ENCODE peak calls at places on chromosomes 6 and 20, in ten cellular contexts. B is AG09319; W is GM10248; L is H54; I is amniotic epithelial cell; J is CD8-positive, alpha-beta T cell; U is SHP77; N is Calu3; A is putamen; T is H4. Q is an unnamed sample.

GRCh38 chr6:170140129-170140528 is 150.7 kb downstream of the DLL1 start:
- DNase-seq in J (no peak), L (no peak), U (no peak), N (no peak), A (no peak), I (no peak), B (no peak), T (no peak), W (no peak), Q (no peak)

GRCh38 chr6:135270676-135271536 is 89.8 kb downstream of the MYB start:
- DNase-seq in N (peak), B (no peak), W (no peak), T (no peak), L (no peak), I (peak), A (no peak), U (no peak), J (no peak), Q (peak)

GRCh38 chr6:19991176-19991575 is 154.0 kb downstream of the ID4 start:
- DNase-seq in L (no peak), A (no peak), I (no peak), J (no peak), W (no peak), B (no peak), U (no peak), N (no peak), T (no peak), Q (no peak)

GRCh38 chr20:16601019-16601418 is 27.8 kb upstream of the KIF16B start:
- DNase-seq in A (no peak), N (no peak), T (no peak), L (no peak), I (no peak), U (no peak), B (no peak), W (no peak), J (no peak), Q (no peak)

GRCh38 chr20:63305393-63305792 is 12.4 kb downstream of the COL20A1 start:
- DNase-seq in B (no peak), I (no peak), W (no peak), A (no peak), N (no peak), L (no peak), J (no peak), T (no peak), U (no peak), Q (no peak)

GRCh38 chr20:4101910-4102309 is 86.6 kb upstream of the RNF24 start:
- DNase-seq in U (no peak), N (no peak), T (no peak), L (no peak), I (no peak), A (no peak), W (no peak), J (no peak), B (no peak), Q (no peak)

GRCh38 chr6:27076116-27076515 is 171.4 kb upstream of the PRSS16 start:
- DNase-seq in A (no peak), T (no peak), U (no peak), L (no peak), W (no peak), N (no peak), B (no peak), I (no peak), J (no peak), Q (no peak)

GRCh38 chr6:118705799-118706481 is 54.5 kb upstream of the CEP85L start:
- DNase-seq in T (no peak), L (no peak), J (no peak), U (no peak), W (peak), I (peak), A (no peak), B (no peak), N (peak), Q (no peak)

GRCh38 chr20:47762699-47763098 is 22.6 kb downstream of the SULF2 start:
- DNase-seq in I (no peak), L (no peak), T (no peak), W (no peak), B (no peak), A (no peak), N (peak), U (no peak), J (no peak), Q (no peak)

GRCh38 chr20:40633123-40633850 is 55.7 kb downstream of the MAFB start:
- DNase-seq in N (no peak), A (no peak), B (no peak), T (no peak), J (no peak), I (no peak), W (no peak), U (no peak), L (no peak), Q (no peak)

GRCh38 chr6:41939848-41940758 is 1.5 kb downstream of the CCND3 start:
- DNase-seq in U (no peak), N (peak), L (no peak), W (no peak), I (peak), A (no peak), B (no peak), T (peak), J (no peak), Q (no peak)

GRCh38 chr6:45816674-45817297 is 198.9 kb downstream of the CLIC5 start:
- DNase-seq in B (no peak), U (no peak), T (peak), I (peak), L (no peak), N (no peak), J (no peak), W (no peak), A (no peak), Q (no peak)

GRCh38 chr6:56517155-56517745 is 125.4 kb downstream of the DST start:
- DNase-seq in I (peak), N (no peak), J (no peak), T (no peak), W (no peak), A (no peak), U (peak), L (no peak), B (no peak), Q (no peak)

GRCh38 chr20:8573686-8574085 is 441.6 kb downstream of the PLCB1 start:
- DNase-seq in A (no peak), U (no peak), J (no peak), B (no peak), I (no peak), T (no peak), N (no peak), W (no peak), L (no peak), Q (no peak)

GRCh38 chr6:42339991-42340401 is 111.7 kb downstream of the TRERF1 start:
- DNase-seq in I (no peak), J (no peak), T (no peak), N (no peak), A (no peak), L (peak), B (no peak), U (no peak), W (peak), Q (no peak)

GRCh38 chr6:161168281-161168891 is 105.5 kb downstream of the AGPAT4 start:
- DNase-seq in N (peak), W (no peak), I (peak), A (peak), B (peak), T (peak), J (no peak), L (peak), U (peak), Q (peak)

GRCh38 chr6:144379356-144379755 is 94.2 kb downstream of the UTRN start:
- DNase-seq in W (no peak), A (no peak), U (no peak), T (no peak), B (no peak), I (peak), L (no peak), N (no peak), J (no peak), Q (no peak)

GRCh38 chr6:138001750-138002349 is 105.4 kb downstream of the PERP start:
- DNase-seq in T (no peak), J (peak), N (peak), A (peak), I (peak), B (peak), L (no peak), W (peak), U (peak), Q (peak)

GRCh38 chr20:37524221-37524700 is 3.2 kb downstream of the NNAT start:
- DNase-seq in I (no peak), U (peak), L (no peak), W (no peak), N (no peak), A (no peak), B (no peak), J (no peak), T (no peak), Q (no peak)

GRCh38 chr20:61558726-61559125 is 306.7 kb downstream of the CDH4 start:
- DNase-seq in U (no peak), W (no peak), I (peak), A (no peak), L (peak), T (no peak), B (no peak), J (no peak), N (no peak), Q (no peak)

GRCh38 chr20:53142225-53142624 is 170.1 kb downstream of the TSHZ2 start:
- DNase-seq in L (no peak), B (no peak), T (peak), I (no peak), U (no peak), J (no peak), N (no peak), A (no peak), W (no peak), Q (no peak)

GRCh38 chr20:63163596-63164560 is 52.1 kb downstream of the YTHDF1 start:
- DNase-seq in I (no peak), N (no peak), B (no peak), U (peak), J (no peak), W (no peak), L (no peak), A (peak), T (no peak), Q (no peak)

GRCh38 chr6:88810089-88810488 is 153.3 kb downstream of the RNGTT start:
- DNase-seq in I (no peak), T (no peak), W (no peak), L (no peak), J (no peak), U (no peak), N (no peak), A (no peak), B (no peak), Q (no peak)

GRCh38 chr20:10131612-10132345 is 86.9 kb upstream of the SNAP25 start:
- DNase-seq in U (peak), A (no peak), L (no peak), B (peak), T (peak), N (no peak), I (peak), W (no peak), J (no peak), Q (peak)

GRCh38 chr20:51185861-51186260 is 163.0 kb upstream of the KCNG1 start:
- DNase-seq in B (no peak), A (no peak), T (no peak), W (no peak), J (no peak), L (no peak), I (no peak), U (no peak), N (no peak), Q (no peak)

GRCh38 chr6:148415511-148416286 is 73.1 kb downstream of the SASH1 start:
- DNase-seq in W (no peak), L (no peak), I (no peak), T (no peak), B (no peak), J (no peak), A (no peak), N (no peak), U (no peak), Q (no peak)

GRCh38 chr6:128882991-128883571 is at the start of gene LAMA2:
- DNase-seq in J (no peak), W (no peak), T (peak), L (peak), I (peak), A (peak), U (no peak), N (no peak), B (peak), Q (peak)

GRCh38 chr6:121435444-121436069 is at the start of gene GJA1:
- DNase-seq in L (peak), W (no peak), I (peak), U (no peak), T (peak), N (peak), B (peak), A (peak), J (no peak), Q (no peak)

GRCh38 chr6:137498488-137499219 is 4.5 kb upstream of the OLIG3 start:
- DNase-seq in J (no peak), U (no peak), I (no peak), B (no peak), A (no peak), W (no peak), T (no peak), L (no peak), N (no peak), Q (no peak)

GRCh38 chr6:168699631-168700315 is 258.8 kb downstream of the SMOC2 start:
- DNase-seq in U (no peak), I (no peak), J (peak), B (no peak), T (no peak), A (peak), L (no peak), W (no peak), N (no peak), Q (no peak)

GRCh38 chr6:156423829-156424228 is 353.3 kb upstream of the ARID1B start:
- DNase-seq in L (no peak), W (no peak), A (no peak), B (no peak), T (no peak), I (no peak), N (no peak), J (no peak), U (no peak), Q (no peak)

GRCh38 chr6:25023781-25024180 is 88.0 kb upstream of the RIPOR2 start:
- DNase-seq in J (no peak), N (no peak), W (no peak), L (no peak), I (no peak), A (no peak), B (no peak), T (no peak), U (no peak), Q (no peak)